ENCODE peak calls at places on chromosomes 1 and 21, in seven cellular contexts. A is HFF-Myc; J is fibroblast of lung; P is CD4-positive, alpha-beta T cell; Y is glutamatergic neuron; I is adrenal gland; O is colonic mucosa. F is an unnamed sample.

GRCh38 chr1:152047954-152048640 is 11.3 kb upstream of the S100A11 start:
- DNase-seq in A (peak), J (peak), P (peak), Y (peak), I (peak), O (peak), F (peak)

GRCh38 chr1:168179411-168180147 is 817 bp downstream of the TIPRL start:
- DNase-seq in A (no peak), J (peak), P (no peak), Y (no peak), I (no peak), O (peak), F (no peak)

GRCh38 chr1:23283660-23284602 is 60.2 kb downstream of the HNRNPR start:
- DNase-seq in A (no peak), J (peak), P (no peak), Y (no peak), I (no peak), O (no peak), F (no peak)

GRCh38 chr1:233112184-233113008 is 162.0 kb downstream of the NTPCR start:
- DNase-seq in A (no peak), J (peak), P (no peak), Y (no peak), I (no peak), O (no peak), F (no peak)

GRCh38 chr1:27299385-27300252 is 22.3 kb upstream of the TMEM222 start:
- DNase-seq in A (peak), J (peak), P (no peak), Y (peak), I (peak), O (peak), F (no peak)

GRCh38 chr1:30733520-30733919 is 10.1 kb upstream of the MATN1 start:
- DNase-seq in A (no peak), J (peak), P (no peak), Y (no peak), I (no peak), O (no peak), F (no peak)

GRCh38 chr21:44709426-44710293 is 1.7 kb downstream of the TSPEAR start:
- DNase-seq in A (no peak), J (peak), P (no peak), Y (no peak), I (no peak), O (peak), F (no peak)

GRCh38 chr1:111483166-111483565 is 9.4 kb downstream of the C1orf162 start:
- DNase-seq in A (no peak), J (peak), P (no peak), Y (no peak), I (no peak), O (no peak), F (no peak)

GRCh38 chr1:167223144-167224103 is 2.7 kb downstream of the POU2F1 start:
- DNase-seq in A (peak), J (peak), P (no peak), Y (no peak), I (no peak), O (no peak), F (no peak)

GRCh38 chr1:50279622-50280320 is 143.5 kb downstream of the DMRTA2 start:
- DNase-seq in A (no peak), J (peak), P (no peak), Y (no peak), I (no peak), O (no peak), F (no peak)

GRCh38 chr1:59394706-59395417 is 98.0 kb downstream of the FGGY start:
- DNase-seq in A (no peak), J (no peak), P (no peak), Y (no peak), I (no peak), O (no peak), F (no peak)

GRCh38 chr1:32127780-32128179 is 19.9 kb downstream of the KPNA6 start:
- DNase-seq in A (no peak), J (no peak), P (no peak), Y (no peak), I (no peak), O (no peak), F (no peak)

GRCh38 chr1:31374511-31375196 is 1.8 kb upstream of the FABP3 start:
- DNase-seq in A (no peak), J (peak), P (no peak), Y (no peak), I (peak), O (no peak), F (no peak)

GRCh38 chr21:45718413-45718812 is 74.9 kb downstream of the PCBP3 start:
- DNase-seq in A (no peak), J (no peak), P (no peak), Y (no peak), I (no peak), O (no peak), F (no peak)

GRCh38 chr1:202216691-202217090 is 23.1 kb downstream of the LGR6 start:
- DNase-seq in A (no peak), J (no peak), P (no peak), Y (no peak), I (no peak), O (no peak), F (no peak)

GRCh38 chr1:6427445-6428390 is 3.1 kb downstream of the ESPN start:
- DNase-seq in A (no peak), J (no peak), P (no peak), Y (no peak), I (no peak), O (peak), F (no peak)

GRCh38 chr21:45994738-45995685 is 13.4 kb downstream of the COL6A1 start:
- DNase-seq in A (no peak), J (no peak), P (no peak), Y (peak), I (no peak), O (peak), F (no peak)

GRCh38 chr1:209926045-209926444 is 12.0 kb upstream of the SYT14 start:
- DNase-seq in A (peak), J (peak), P (no peak), Y (no peak), I (no peak), O (no peak), F (no peak)

GRCh38 chr1:97379387-97380075 is 541.3 kb downstream of the DPYD start:
- DNase-seq in A (no peak), J (peak), P (no peak), Y (no peak), I (no peak), O (no peak), F (no peak)

GRCh38 chr1:193537266-193538003 is 351.0 kb upstream of the B3GALT2 start:
- DNase-seq in A (no peak), J (no peak), P (peak), Y (no peak), I (no peak), O (no peak), F (peak)

GRCh38 chr1:244559561-244559960 is 93.4 kb upstream of the DESI2 start:
- DNase-seq in A (no peak), J (no peak), P (no peak), Y (no peak), I (no peak), O (no peak), F (no peak)

GRCh38 chr1:38028671-38029070 is 16.1 kb downstream of the UTP11 start:
- DNase-seq in A (no peak), J (no peak), P (no peak), Y (peak), I (peak), O (no peak), F (no peak)

GRCh38 chr1:109723351-109723750 is 11.3 kb downstream of the GSTM5 start:
- DNase-seq in A (no peak), J (peak), P (no peak), Y (no peak), I (no peak), O (no peak), F (no peak)

GRCh38 chr1:19220991-19221390 is 10.9 kb upstream of the UBR4 start:
- DNase-seq in A (no peak), J (no peak), P (no peak), Y (no peak), I (peak), O (no peak), F (no peak)

GRCh38 chr1:216478238-216478637 is 55.0 kb upstream of the USH2A start:
- DNase-seq in A (no peak), J (no peak), P (no peak), Y (no peak), I (no peak), O (no peak), F (no peak)

GRCh38 chr1:153474349-153474748 is 13.9 kb upstream of the S100A7 start:
- DNase-seq in A (no peak), J (no peak), P (no peak), Y (no peak), I (no peak), O (no peak), F (no peak)

GRCh38 chr21:33063365-33063883 is 6.5 kb upstream of the OLIG1 start:
- DNase-seq in A (no peak), J (no peak), P (no peak), Y (no peak), I (no peak), O (no peak), F (no peak)

GRCh38 chr1:183195146-183195571 is 9.1 kb downstream of the LAMC2 start:
- DNase-seq in A (no peak), J (peak), P (no peak), Y (no peak), I (no peak), O (peak), F (no peak)

GRCh38 chr1:44314401-44314800 is 40.7 kb downstream of the ERI3 start:
- DNase-seq in A (no peak), J (no peak), P (no peak), Y (no peak), I (no peak), O (no peak), F (no peak)
- TF ChIP-seq CTCF in A (peak), J (no peak), P (no peak), Y (no peak), I (no peak), O (no peak), F (no peak)

GRCh38 chr1:10604966-10605365 is 130.2 kb downstream of the PEX14 start:
- DNase-seq in A (no peak), J (no peak), P (no peak), Y (no peak), I (no peak), O (no peak), F (no peak)
- TF ChIP-seq CTCF in A (no peak), J (no peak), P (no peak), Y (no peak), I (no peak), O (no peak), F (no peak)

DNA sequence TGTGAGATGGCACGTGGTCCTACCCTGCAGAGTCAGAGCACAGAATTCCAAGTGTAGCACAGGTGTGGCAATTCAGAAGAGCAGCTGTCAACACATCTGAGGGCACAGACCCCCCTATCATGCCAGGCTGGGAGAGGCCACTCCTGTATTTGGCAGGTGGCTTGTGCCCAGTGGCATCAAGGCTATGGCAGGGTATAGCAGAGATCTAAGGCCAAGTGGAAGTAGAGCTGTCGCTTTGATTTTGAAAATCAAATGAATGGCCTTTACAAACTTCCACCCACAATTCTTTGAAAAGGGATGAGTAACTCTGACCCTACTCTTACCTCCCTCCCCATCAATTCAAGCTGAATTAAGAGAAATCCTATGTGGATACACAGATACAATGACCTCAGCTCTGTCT is 13.4 kb downstream of the C1orf116 start:
- DNase-seq in A (no peak), J (no peak), P (no peak), Y (no peak), I (no peak), O (no peak), F (no peak)
- TF ChIP-seq CTCF in A (no peak), J (no peak), P (no peak), Y (no peak), I (no peak), O (no peak), F (no peak)

DNA sequence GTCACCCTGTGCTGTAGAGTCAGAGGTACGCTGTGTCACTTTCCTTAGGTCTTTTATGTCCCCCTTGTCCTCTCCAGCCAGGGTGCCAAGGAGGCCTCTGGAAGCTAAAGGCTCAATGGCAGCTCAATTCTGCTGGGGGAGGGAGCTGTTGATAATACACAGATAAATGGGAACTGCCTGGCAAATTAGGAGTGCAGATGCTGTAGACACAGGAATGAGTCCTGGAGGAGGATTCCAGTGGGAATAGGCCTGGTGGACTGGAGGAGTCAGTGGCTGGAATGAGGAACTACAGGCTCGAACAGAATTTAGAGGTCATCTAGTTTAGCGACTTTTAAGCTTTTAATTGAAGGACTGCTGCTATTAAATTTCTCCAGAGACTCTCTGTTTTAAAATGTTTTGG is 9.2 kb upstream of the IL19 start:
- DNase-seq in A (no peak), J (no peak), P (no peak), Y (no peak), I (no peak), O (no peak), F (no peak)
- TF ChIP-seq CTCF in A (peak), J (peak), P (no peak), Y (peak), I (no peak), O (no peak), F (no peak)

DNA sequence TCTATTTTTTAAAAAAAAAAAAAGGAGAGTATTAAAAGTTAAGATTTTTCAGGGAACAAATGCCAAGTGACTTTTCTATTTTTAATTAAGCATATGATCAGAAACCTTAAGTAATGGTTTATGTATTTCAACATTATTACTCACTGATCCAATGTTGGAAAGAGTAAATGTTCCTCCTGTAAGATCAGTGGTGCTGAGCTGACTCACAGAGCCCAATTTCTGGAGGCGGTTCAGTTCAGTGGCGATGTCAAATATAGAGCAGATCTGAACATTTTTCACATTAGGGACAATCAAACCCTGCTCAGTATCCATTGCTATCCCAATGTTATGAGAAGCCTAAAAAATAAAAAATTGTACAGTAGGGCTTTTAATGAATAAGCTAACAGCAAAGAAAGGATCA is 28.2 kb upstream of the LRRC39 start:
- DNase-seq in A (no peak), J (no peak), P (no peak), Y (no peak), I (no peak), O (no peak), F (no peak)
- TF ChIP-seq CTCF in A (no peak), J (no peak), P (no peak), Y (no peak), I (no peak), O (no peak), F (no peak)

DNA sequence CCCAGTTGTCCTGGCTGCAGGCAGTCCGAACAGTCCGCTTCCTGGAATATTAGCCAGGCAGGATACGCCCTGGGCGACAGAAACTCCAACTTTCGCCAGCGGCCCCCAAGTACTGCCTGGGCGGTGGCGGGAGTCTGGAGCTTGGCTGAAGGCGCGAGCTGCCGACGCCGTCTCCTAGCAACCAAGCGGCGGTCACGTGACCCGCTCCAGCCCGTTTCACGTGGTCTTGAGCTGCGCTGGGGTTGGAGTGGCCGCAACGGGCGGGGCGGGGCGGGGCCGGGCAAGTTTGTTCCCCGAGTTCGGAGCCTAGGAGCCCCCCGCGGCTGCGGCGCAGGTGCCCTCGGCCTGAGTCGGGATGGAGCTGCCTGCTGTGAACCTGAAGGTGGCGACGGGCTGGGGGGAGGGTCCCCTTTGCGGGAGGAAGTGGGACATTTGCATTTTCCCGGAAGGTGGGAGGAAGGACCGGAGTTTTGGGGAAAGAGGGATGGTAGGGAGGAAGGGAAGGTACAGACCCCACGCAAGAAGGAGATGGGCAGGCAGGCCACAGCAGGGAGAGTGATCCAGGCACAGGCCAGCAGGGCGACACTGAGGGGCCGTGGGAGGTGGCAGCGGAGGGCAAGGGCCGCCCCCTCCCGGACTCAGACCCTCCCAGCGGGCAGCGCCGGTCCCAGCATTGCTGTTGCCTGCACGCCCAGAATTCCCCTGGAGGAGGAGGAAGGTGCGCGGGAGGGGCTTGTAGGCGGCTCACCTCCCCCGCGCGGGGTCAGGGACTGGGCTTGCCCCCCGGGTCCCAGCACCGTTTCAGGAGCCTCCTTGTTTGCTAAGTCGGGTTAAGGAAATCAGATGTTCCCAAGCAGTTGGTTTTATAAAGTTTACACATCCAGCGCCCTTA is at the start of gene AGTRAP:
- DNase-seq in A (peak), J (peak), P (peak), Y (peak), I (peak), O (peak), F (peak)
- TF ChIP-seq CTCF in A (no peak), J (no peak), P (no peak), Y (no peak), I (no peak), O (no peak), F (no peak)

GRCh38 chr1:240189386-240189989 is 97.8 kb downstream of the FMN2 start:
- DNase-seq in A (no peak), J (peak), P (no peak), Y (no peak), I (no peak), O (peak), F (no peak)
- TF ChIP-seq CTCF in A (peak), J (peak), P (peak), Y (peak), I (peak), O (peak), F (peak)

F was measured in activated B cell treated with CpG ODN at 0.5 μM for 24 hours.